ENCODE peak calls at places on chromosomes 11 and 22, in eight cellular contexts. Q is Caco-2; W is dorsolateral prefrontal cortex; E is iris pigment epithelial cell; Z is stimulated activated CD4-positive, alpha-beta T cell treated with anti-CD3 and anti-CD28 coated beads, Interleukin-1b, Interleukin-23, amount 100 ng/mL, for 24 hours; U is NCI-H187; G is IMR-90; H is KBM-7. M is an unnamed sample.

GRCh38 chr11:8747173-8747572 is 64.6 kb downstream of the RPL27A start:
- DNase-seq in Q (no peak), W (no peak), E (no peak), Z (no peak), U (no peak), G (no peak), H (no peak), M (no peak)

GRCh38 chr22:24417901-24418641 is 9.3 kb upstream of the ADORA2A start:
- DNase-seq in Q (no peak), W (no peak), E (peak), Z (no peak), U (no peak), G (peak), H (no peak), M (no peak)

GRCh38 chr11:120457996-120458395 is 53.6 kb upstream of the GRIK4 start:
- DNase-seq in Q (no peak), W (no peak), E (no peak), Z (no peak), U (no peak), G (no peak), H (no peak), M (no peak)

GRCh38 chr11:87851234-87851633 is 324.0 kb downstream of the RAB38 start:
- DNase-seq in Q (no peak), W (no peak), E (peak), Z (no peak), U (no peak), G (peak), H (no peak), M (no peak)

GRCh38 chr11:134119094-134119493 is 50.2 kb downstream of the JAM3 start:
- DNase-seq in Q (no peak), W (no peak), E (peak), Z (no peak), U (no peak), G (peak), H (no peak), M (no peak)

GRCh38 chr11:107136892-107137291 is 118.6 kb upstream of the GUCY1A2 start:
- DNase-seq in Q (no peak), W (no peak), E (no peak), Z (no peak), U (no peak), G (no peak), H (no peak), M (no peak)

GRCh38 chr11:124752471-124753100 is 531 bp upstream of the VSIG2 start:
- DNase-seq in Q (no peak), W (no peak), E (no peak), Z (no peak), U (no peak), G (no peak), H (no peak), M (no peak)

GRCh38 chr11:26474401-26474800 is 97.7 kb downstream of the MUC15 start:
- DNase-seq in Q (no peak), W (no peak), E (no peak), Z (no peak), U (no peak), G (no peak), H (no peak), M (no peak)

GRCh38 chr22:20530368-20531153 is 23.2 kb downstream of the MED15 start:
- DNase-seq in Q (no peak), W (no peak), E (peak), Z (no peak), U (no peak), G (peak), H (no peak), M (no peak)

GRCh38 chr11:66317766-66318575 is 1.1 kb upstream of the CD248 start:
- DNase-seq in Q (peak), W (peak), E (peak), Z (no peak), U (no peak), G (peak), H (peak), M (peak)

GRCh38 chr11:120303004-120303637 is 22.0 kb upstream of the TLCD5 start:
- DNase-seq in Q (peak), W (peak), E (peak), Z (peak), U (peak), G (peak), H (peak), M (peak)

GRCh38 chr11:27688076-27688475 is 12.2 kb downstream of the BDNF start:
- DNase-seq in Q (no peak), W (no peak), E (no peak), Z (no peak), U (no peak), G (no peak), H (no peak), M (peak)

GRCh38 chr11:44017443-44018126 is 30.2 kb upstream of the ACCSL start:
- DNase-seq in Q (no peak), W (no peak), E (no peak), Z (no peak), U (no peak), G (no peak), H (no peak), M (no peak)

GRCh38 chr11:8267831-8268529 is 4.3 kb upstream of the LMO1 start:
- DNase-seq in Q (peak), W (no peak), E (no peak), Z (no peak), U (no peak), G (no peak), H (no peak), M (no peak)

GRCh38 chr11:117300301-117300700 is 9.2 kb downstream of the BACE1-AS start:
- DNase-seq in Q (no peak), W (peak), E (peak), Z (no peak), U (no peak), G (peak), H (no peak), M (no peak)

GRCh38 chr11:13334068-13334785 is 56.6 kb downstream of the BMAL1 start:
- DNase-seq in Q (no peak), W (no peak), E (peak), Z (no peak), U (no peak), G (no peak), H (no peak), M (no peak)

GRCh38 chr22:45836418-45836817 is 140.5 kb downstream of the WNT7B start:
- DNase-seq in Q (no peak), W (no peak), E (no peak), Z (no peak), U (no peak), G (no peak), H (no peak), M (no peak)

GRCh38 chr11:69546735-69547370 is 65.4 kb downstream of the LINC01488 start:
- DNase-seq in Q (peak), W (no peak), E (no peak), Z (peak), U (no peak), G (no peak), H (no peak), M (no peak)

GRCh38 chr11:12167098-12167999 is 57.0 kb downstream of the MICAL2 start:
- DNase-seq in Q (peak), W (no peak), E (peak), Z (no peak), U (no peak), G (peak), H (peak), M (no peak)

GRCh38 chr11:110086892-110087309 is 6.3 kb upstream of the ZC3H12C start:
- DNase-seq in Q (no peak), W (no peak), E (peak), Z (no peak), U (no peak), G (peak), H (peak), M (no peak)

GRCh38 chr11:64127267-64128072 is 38.4 kb downstream of the MACROD1 start:
- DNase-seq in Q (no peak), W (no peak), E (no peak), Z (no peak), U (no peak), G (no peak), H (no peak), M (no peak)

GRCh38 chr11:73236879-73237278 is 18.8 kb downstream of the P2RY2 start:
- DNase-seq in Q (peak), W (no peak), E (peak), Z (peak), U (no peak), G (peak), H (peak), M (peak)

GRCh38 chr11:109043318-109043717 is 378.4 kb downstream of the DDX10 start:
- DNase-seq in Q (no peak), W (no peak), E (no peak), Z (no peak), U (no peak), G (no peak), H (no peak), M (no peak)

GRCh38 chr22:31616315-31616980 is 45.6 kb downstream of the PISD start:
- DNase-seq in Q (no peak), W (no peak), E (no peak), Z (peak), U (no peak), G (no peak), H (no peak), M (no peak)

GRCh38 chr22:45970709-45971388 is 6.1 kb downstream of the WNT7B start:
- DNase-seq in Q (no peak), W (no peak), E (peak), Z (no peak), U (no peak), G (peak), H (peak), M (no peak)

GRCh38 chr11:2768471-2769408 is 68.9 kb upstream of the KCNQ1OT1 start:
- DNase-seq in Q (peak), W (no peak), E (peak), Z (no peak), U (no peak), G (peak), H (no peak), M (no peak)

GRCh38 chr11:57429946-57430345 is 3.0 kb upstream of the SLC43A3 start:
- DNase-seq in Q (no peak), W (no peak), E (no peak), Z (no peak), U (no peak), G (no peak), H (no peak), M (no peak)

GRCh38 chr11:1171985-1172728 is 14.4 kb downstream of the MUC5AC start:
- DNase-seq in Q (no peak), W (no peak), E (no peak), Z (no peak), U (no peak), G (no peak), H (no peak), M (peak)

GRCh38 chr11:105148241-105148640 is 8.7 kb upstream of the CARD18 start:
- DNase-seq in Q (no peak), W (no peak), E (peak), Z (no peak), U (no peak), G (peak), H (no peak), M (no peak)

GRCh38 chr11:97937501-97937900 is 1083.2 kb upstream of the CNTN5 start:
- DNase-seq in Q (no peak), W (no peak), E (peak), Z (no peak), U (no peak), G (peak), H (no peak), M (no peak)

GRCh38 chr11:65880844-65881421 is 1.3 kb downstream of the CTSW start:
- DNase-seq in Q (no peak), W (no peak), E (no peak), Z (no peak), U (no peak), G (no peak), H (no peak), M (no peak)

GRCh38 chr11:43736502-43737193 is 56.1 kb downstream of the HSD17B12 start:
- DNase-seq in Q (no peak), W (no peak), E (peak), Z (no peak), U (no peak), G (peak), H (peak), M (peak)

GRCh38 chr22:45934659-45935341 is 42.2 kb downstream of the WNT7B start:
- DNase-seq in Q (no peak), W (peak), E (peak), Z (no peak), U (no peak), G (peak), H (peak), M (no peak)

GRCh38 chr11:86128914-86129313 is 60.0 kb upstream of the PICALM start:
- DNase-seq in Q (no peak), W (no peak), E (no peak), Z (no peak), U (no peak), G (no peak), H (no peak), M (no peak)

GRCh38 chr22:35746248-35746647 is 28.6 kb downstream of the APOL5 start:
- DNase-seq in Q (no peak), W (no peak), E (peak), Z (no peak), U (no peak), G (no peak), H (no peak), M (no peak)

M was measured in Karpas-422.